ENCODE peak calls at places on chromosomes 1 and 21, in six cellular contexts. T is IMR-90, J is A549, Z is GM12878, M is HepG2, F is K562. C is an unnamed sample.

GRCh38 chr1:17768651-17769241 is 13.6 kb downstream of the ACTL8 start:
- DNase-seq in T (peak), J (peak), Z (no peak), M (no peak), F (peak), C (no peak)

GRCh38 chr1:228265167-228265566 is 57.3 kb downstream of the OBSCN start:
- DNase-seq in T (peak), J (no peak), Z (no peak), M (no peak), F (peak), C (peak)

GRCh38 chr1:22229374-22229773 is 86.5 kb upstream of the WNT4 start:
- DNase-seq in T (peak), J (peak), Z (no peak), M (no peak), F (no peak), C (no peak)

GRCh38 chr1:204092632-204093420 is 19.9 kb downstream of the SOX13 start:
- DNase-seq in T (no peak), J (no peak), Z (no peak), M (no peak), F (no peak), C (no peak)

GRCh38 chr1:236716160-236716559 is 29.9 kb downstream of the ACTN2 start:
- DNase-seq in T (no peak), J (no peak), Z (no peak), M (no peak), F (no peak), C (no peak)

GRCh38 chr1:93658188-93658587 is 23.4 kb downstream of the BCAR3 start:
- DNase-seq in T (peak), J (no peak), Z (no peak), M (no peak), F (no peak), C (no peak)

GRCh38 chr1:245154429-245155185 is at the start of gene KIF26B:
- DNase-seq in T (peak), J (peak), Z (no peak), M (peak), F (peak), C (peak)

GRCh38 chr1:31934706-31935629 is 3.2 kb downstream of the PTP4A2 start:
- DNase-seq in T (peak), J (peak), Z (no peak), M (no peak), F (peak), C (no peak)

GRCh38 chr1:230125633-230126528 is 58.8 kb downstream of the GALNT2 start:
- DNase-seq in T (peak), J (peak), Z (no peak), M (no peak), F (no peak), C (no peak)

GRCh38 chr1:17287377-17287776 is 20.6 kb upstream of the PADI4 start:
- DNase-seq in T (peak), J (peak), Z (no peak), M (no peak), F (no peak), C (no peak)

GRCh38 chr1:228650141-228650540 is 85.1 kb upstream of the RHOU start:
- DNase-seq in T (no peak), J (no peak), Z (no peak), M (no peak), F (peak), C (no peak)

GRCh38 chr1:209805341-209805781 is 581 bp downstream of the IRF6 start:
- DNase-seq in T (no peak), J (no peak), Z (no peak), M (no peak), F (no peak), C (no peak)

GRCh38 chr1:145892486-145893087 is 6.9 kb upstream of the ANKRD35 start:
- DNase-seq in T (peak), J (peak), Z (no peak), M (no peak), F (peak), C (no peak)

GRCh38 chr1:5297199-5297877 is 642.9 kb downstream of the AJAP1 start:
- DNase-seq in T (no peak), J (no peak), Z (no peak), M (no peak), F (no peak), C (peak)

GRCh38 chr1:22341791-22342605 is 109.7 kb upstream of the ZBTB40 start:
- DNase-seq in T (peak), J (no peak), Z (no peak), M (no peak), F (peak), C (peak)

GRCh38 chr1:211938473-211939080 is 96.8 kb downstream of the INTS7 start:
- DNase-seq in T (no peak), J (no peak), Z (peak), M (no peak), F (no peak), C (no peak)

GRCh38 chr1:44079566-44079965 is 39.1 kb upstream of the KLF17 start:
- DNase-seq in T (no peak), J (no peak), Z (no peak), M (no peak), F (no peak), C (no peak)

GRCh38 chr1:44090409-44091252 is 28.0 kb upstream of the KLF17 start:
- DNase-seq in T (no peak), J (no peak), Z (no peak), M (no peak), F (peak), C (no peak)

GRCh38 chr1:44086722-44087474 is 31.7 kb upstream of the KLF17 start:
- DNase-seq in T (no peak), J (no peak), Z (no peak), M (no peak), F (no peak), C (no peak)

GRCh38 chr1:44089371-44090070 is 29.1 kb upstream of the KLF17 start:
- DNase-seq in T (no peak), J (no peak), Z (no peak), M (peak), F (peak), C (no peak)

GRCh38 chr1:44084998-44085675 is 33.5 kb upstream of the KLF17 start:
- DNase-seq in T (peak), J (peak), Z (no peak), M (no peak), F (no peak), C (no peak)
- TF ChIP-seq SMC3 in T (no peak), J (no peak), Z (no peak), M (no peak), F (no peak), C (no peak)

DNA sequence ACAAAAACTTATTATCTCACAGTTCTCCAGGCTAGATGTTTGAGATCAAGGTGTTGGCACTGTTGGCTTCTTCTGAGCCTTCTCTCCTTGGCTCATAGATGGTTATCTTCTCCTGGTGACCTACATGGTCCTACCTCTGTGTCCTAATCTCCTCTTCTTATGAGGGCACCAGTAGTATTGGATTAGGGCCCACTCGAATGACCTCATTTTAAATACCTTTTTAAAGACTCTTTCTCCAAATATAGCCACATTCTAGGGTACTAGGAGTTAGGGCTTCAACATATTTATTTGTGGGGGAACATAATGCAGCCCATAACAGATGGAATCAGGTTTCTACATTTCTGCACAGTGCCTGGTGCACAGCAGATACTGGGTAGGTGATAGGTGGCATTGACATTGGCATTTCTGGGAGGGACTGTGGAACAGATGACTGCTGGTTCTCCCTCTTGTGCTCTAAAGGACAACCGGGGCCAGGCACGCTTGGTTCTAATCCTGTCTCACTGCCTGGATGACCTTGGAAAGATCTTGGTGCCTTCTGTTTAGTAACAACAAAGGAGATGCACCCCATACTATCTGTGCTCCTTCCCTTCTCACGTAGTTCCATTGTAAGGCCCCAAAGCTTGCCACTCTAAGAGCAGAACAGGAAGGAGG is 140.3 kb downstream of the PLPP3 start:
- DNase-seq in T (no peak), J (no peak), Z (no peak), M (no peak), F (no peak), C (no peak)
- TF ChIP-seq SMC3 in T (no peak), J (no peak), Z (no peak), M (no peak), F (no peak), C (no peak)

GRCh38 chr21:41365377-41366107 is 3.7 kb downstream of the MX2 start:
- DNase-seq in T (no peak), J (no peak), Z (no peak), M (no peak), F (no peak), C (no peak)

GRCh38 chr21:41362605-41363369 is 960 bp downstream of the MX2 start:
- DNase-seq in T (no peak), J (no peak), Z (no peak), M (no peak), F (no peak), C (no peak)

GRCh38 chr21:41361786-41362604 is at the start of gene MX2:
- DNase-seq in T (peak), J (no peak), Z (peak), M (peak), F (no peak), C (no peak)

GRCh38 chr21:41364308-41364707 is 2.5 kb downstream of the MX2 start:
- DNase-seq in T (no peak), J (no peak), Z (no peak), M (no peak), F (no peak), C (no peak)

GRCh38 chr21:41363370-41364270 is 1.8 kb downstream of the MX2 start:
- DNase-seq in T (no peak), J (no peak), Z (no peak), M (no peak), F (no peak), C (no peak)
- TF ChIP-seq SMC3 in T (no peak), J (no peak), Z (no peak), M (no peak), F (no peak), C (no peak)

GRCh38 chr1:181448461-181448860 is 34.9 kb upstream of the CACNA1E start:
- DNase-seq in T (no peak), J (no peak), Z (no peak), M (no peak), F (peak), C (no peak)

GRCh38 chr1:181442181-181442525 is 41.2 kb upstream of the CACNA1E start:
- DNase-seq in T (no peak), J (no peak), Z (no peak), M (no peak), F (no peak), C (no peak)

GRCh38 chr1:181440510-181440909 is 42.8 kb upstream of the CACNA1E start:
- DNase-seq in T (no peak), J (no peak), Z (no peak), M (no peak), F (no peak), C (no peak)

GRCh38 chr1:181445436-181445835 is 37.9 kb upstream of the CACNA1E start:
- DNase-seq in T (no peak), J (no peak), Z (no peak), M (no peak), F (no peak), C (no peak)

GRCh38 chr1:181443231-181443853 is 40.0 kb upstream of the CACNA1E start:
- DNase-seq in T (no peak), J (no peak), Z (no peak), M (no peak), F (no peak), C (no peak)
- TF ChIP-seq SMC3 in T (no peak), J (no peak), Z (no peak), M (no peak), F (no peak), C (no peak)

DNA sequence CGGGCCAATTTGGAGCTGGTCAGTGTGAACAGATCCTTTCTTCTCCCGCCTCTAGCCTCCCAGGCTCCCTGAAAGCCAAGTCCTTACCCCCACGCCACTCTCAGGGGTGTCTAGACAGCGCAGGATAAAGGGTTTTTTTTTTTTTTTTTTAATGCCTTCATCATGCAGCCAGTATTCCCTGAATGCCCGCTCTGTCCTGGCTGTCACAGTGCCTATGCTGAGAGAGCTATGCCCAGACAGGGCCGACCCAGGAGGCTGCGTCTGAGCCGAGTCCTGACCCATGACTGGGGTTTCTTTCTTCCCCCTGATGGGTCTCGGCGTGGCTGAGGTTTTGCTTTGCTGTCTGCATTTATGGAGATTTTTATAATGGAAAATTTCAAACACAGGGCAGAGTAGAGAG is 18.3 kb downstream of the SPSB1 start:
- DNase-seq in T (no peak), J (no peak), Z (no peak), M (no peak), F (no peak), C (no peak)
- TF ChIP-seq SMC3 in T (no peak), J (no peak), Z (no peak), M (no peak), F (no peak), C (no peak)

GRCh38 chr1:243882276-243882675 is 32.2 kb upstream of the AKT3 start:
- DNase-seq in T (peak), J (peak), Z (no peak), M (no peak), F (peak), C (no peak)
- TF ChIP-seq SMC3 in T (no peak), J (no peak), Z (no peak), M (no peak), F (no peak), C (no peak)

GRCh38 chr21:44911384-44912157 is 9.1 kb downstream of the ITGB2 start:
- DNase-seq in T (no peak), J (peak), Z (no peak), M (peak), F (peak), C (peak)
- TF ChIP-seq SMC3 in T (no peak), J (peak), Z (peak), M (no peak), F (peak), C (no peak)

GRCh38 chr1:109802136-109802900 is 38.6 kb upstream of the EPS8L3 start:
- DNase-seq in T (no peak), J (no peak), Z (no peak), M (no peak), F (no peak), C (no peak)
- TF ChIP-seq SMC3 in T (no peak), J (no peak), Z (no peak), M (no peak), F (no peak), C (no peak)